ENCODE peak calls at places on chromosomes 6 and 20, in eight cellular contexts. Q is NB4, I is Peyer's patch, W is erythroblast, P is stomach, S is heart left ventricle, H is upper lobe of left lung, V is HCT116. D is an unnamed sample.
A peak's percentile ranks its signal among the peaks of the same experiment; 100 is the strongest.

GRCh38 chr6:135962731-135963130 is 111.2 kb downstream of the PDE7B start:
- DNase-seq in Q (no peak), I (no peak), W (no peak), P (no peak), S (no peak), H (no peak), V (no peak), D (no peak)

GRCh38 chr6:2714359-2714895 is 36.3 kb downstream of the MYLK4 start:
- DNase-seq in Q (no peak), I (no peak), W (no peak), P (no peak), S (no peak), H (no peak), V (no peak), D (peak; percentile 88)

GRCh38 chr6:3825331-3825831 is 23.8 kb upstream of the FAM50B start:
- DNase-seq in Q (no peak), I (peak; percentile 51), W (no peak), P (peak; percentile 49), S (peak; percentile 65), H (peak; percentile 83), V (no peak), D (peak; percentile 23)

GRCh38 chr20:44496976-44497375 is 21.3 kb downstream of the TTPAL start:
- DNase-seq in Q (no peak), I (no peak), W (no peak), P (no peak), S (no peak), H (no peak), V (peak; percentile 39), D (peak; percentile 66)

GRCh38 chr20:4130404-4131189 is 115.2 kb upstream of the RNF24 start:
- DNase-seq in Q (peak; percentile 90), I (peak; percentile 63), W (no peak), P (no peak), S (no peak), H (peak; percentile 28), V (no peak), D (no peak)

GRCh38 chr20:13736792-13737191 is 47.9 kb downstream of the ESF1 start:
- DNase-seq in Q (no peak), I (no peak), W (no peak), P (no peak), S (no peak), H (no peak), V (no peak), D (no peak)

GRCh38 chr6:84141506-84141905 is 85.9 kb downstream of the CEP162 start:
- DNase-seq in Q (no peak), I (no peak), W (no peak), P (no peak), S (no peak), H (no peak), V (no peak), D (no peak)

GRCh38 chr20:58019850-58020625 is 208.4 kb downstream of the ANKRD60 start:
- DNase-seq in Q (no peak), I (no peak), W (no peak), P (no peak), S (no peak), H (no peak), V (no peak), D (peak; percentile 4)

GRCh38 chr20:59751075-59751711 is 146.9 kb downstream of the PHACTR3 start:
- DNase-seq in Q (peak; percentile 93), I (peak; percentile 68), W (peak; percentile 38), P (peak; percentile 60), S (peak; percentile 79), H (peak; percentile 56), V (peak; percentile 27), D (peak; percentile 87)

GRCh38 chr20:38290829-38291581 is 13.0 kb upstream of the BPI start:
- DNase-seq in Q (peak; percentile 48), I (peak; percentile 51), W (peak; percentile 28), P (no peak), S (peak; percentile 66), H (no peak), V (no peak), D (no peak)

GRCh38 chr6:35751594-35751993 is 14.8 kb downstream of the ARMC12 start:
- DNase-seq in Q (no peak), I (no peak), W (no peak), P (no peak), S (no peak), H (no peak), V (no peak), D (no peak)

GRCh38 chr6:169701953-169702639 is at the start of the genes C6orf120 and WDR27:
- DNase-seq in Q (peak; percentile 99), I (peak; percentile 99), W (peak; percentile 97), P (peak; percentile 97), S (peak; percentile 98), H (peak; percentile 97), V (peak; percentile 91), D (peak; percentile 98)

GRCh38 chr20:48153523-48153922 is 368.2 kb upstream of the SULF2 start:
- DNase-seq in Q (no peak), I (no peak), W (no peak), P (no peak), S (no peak), H (no peak), V (no peak), D (no peak)

GRCh38 chr6:91864911-91865310 is 1278.0 kb upstream of the MAP3K7 start:
- DNase-seq in Q (no peak), I (no peak), W (no peak), P (no peak), S (no peak), H (no peak), V (no peak), D (no peak)

GRCh38 chr20:19406371-19406770 is 193.9 kb downstream of the SLC24A3 start:
- DNase-seq in Q (no peak), I (no peak), W (no peak), P (no peak), S (no peak), H (no peak), V (no peak), D (no peak)

GRCh38 chr6:56555438-56555872 is 87.2 kb downstream of the DST start:
- DNase-seq in Q (no peak), I (no peak), W (no peak), P (no peak), S (peak; percentile 43), H (no peak), V (no peak), D (peak; percentile 45)

DNA sequence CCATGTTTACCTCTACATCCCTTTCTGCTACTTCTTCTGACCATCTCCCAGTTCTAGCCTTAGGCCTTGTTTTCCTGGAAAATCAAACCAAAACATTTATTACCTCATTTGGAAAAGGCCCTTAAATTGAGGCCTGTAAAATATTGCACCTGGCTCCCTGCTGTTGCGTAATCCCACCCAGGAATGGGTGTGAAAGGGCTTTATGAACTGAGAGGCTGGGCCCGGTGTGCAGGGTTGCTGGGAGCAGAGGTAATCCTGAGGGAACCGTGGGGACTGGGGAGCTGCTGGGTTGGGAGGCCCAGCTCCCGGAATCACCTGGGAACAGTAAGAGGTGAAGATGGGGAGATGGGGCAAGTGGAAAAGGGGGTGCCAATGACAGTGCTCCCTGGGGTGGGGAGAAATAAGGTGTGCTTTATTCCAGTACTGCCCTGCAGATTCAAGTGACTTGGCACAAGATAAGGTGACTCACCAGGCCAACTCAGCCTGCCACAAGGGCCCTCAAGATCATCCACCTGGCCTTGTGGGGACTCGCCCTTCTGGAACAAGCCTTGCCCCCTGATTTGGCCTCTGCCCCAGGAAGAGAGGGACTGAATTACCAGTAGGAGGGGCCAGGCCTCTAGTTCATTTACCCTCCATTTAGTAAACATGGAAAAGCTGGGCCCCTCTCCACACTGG is 44.2 kb downstream of the KCNK5 start:
- DNase-seq in Q (no peak), I (peak; percentile 90), W (peak; percentile 59), P (peak; percentile 67), S (no peak), H (peak; percentile 93), V (no peak), D (peak; percentile 38)
- TF ChIP-seq POLR2A in Q (no peak), I (no peak), W (no peak), P (no peak), S (no peak), H (no peak), V (no peak), D (no peak)

GRCh38 chr6:13487122-13488014 is at the start of gene GFOD1:
- DNase-seq in Q (peak; percentile 94), I (peak; percentile 93), W (peak; percentile 88), P (peak; percentile 86), S (peak; percentile 95), H (peak; percentile 91), V (peak; percentile 42), D (peak; percentile 84)
- TF ChIP-seq POLR2A in Q (peak; percentile 79), I (peak; percentile 76), W (peak; percentile 86), P (no peak), S (peak; percentile 97), H (peak; percentile 69), V (peak; percentile 33), D (no peak)

GRCh38 chr6:31158140-31158862 is at the start of gene TCF19:
- DNase-seq in Q (peak; percentile 99), I (peak; percentile 100), W (peak; percentile 99), P (peak; percentile 99), S (peak; percentile 99), H (peak; percentile 99), V (peak; percentile 98), D (peak; percentile 98)
- TF ChIP-seq POLR2A in Q (peak; percentile 28), I (no peak), W (peak; percentile 57), P (no peak), S (peak; percentile 58), H (no peak), V (no peak), D (no peak)

GRCh38 chr6:43972915-43973304 is 154.3 kb downstream of the MRPL14 start:
- DNase-seq in Q (no peak), I (peak; percentile 58), W (no peak), P (peak; percentile 81), S (peak; percentile 93), H (peak; percentile 71), V (no peak), D (peak; percentile 94)

GRCh38 chr6:43973351-43973750 is 153.9 kb downstream of the MRPL14 start:
- DNase-seq in Q (no peak), I (peak; percentile 30), W (no peak), P (peak; percentile 78), S (no peak), H (peak; percentile 79), V (no peak), D (no peak)

GRCh38 chr6:43970913-43971775 is 156.1 kb downstream of the MRPL14 start:
- DNase-seq in Q (no peak), I (no peak), W (peak; percentile 57), P (peak; percentile 91), S (peak; percentile 62), H (peak; percentile 89), V (no peak), D (no peak)

GRCh38 chr6:43971776-43972126 is 155.5 kb downstream of the MRPL14 start:
- DNase-seq in Q (no peak), I (no peak), W (peak; percentile 45), P (no peak), S (no peak), H (no peak), V (no peak), D (no peak)

DNA sequence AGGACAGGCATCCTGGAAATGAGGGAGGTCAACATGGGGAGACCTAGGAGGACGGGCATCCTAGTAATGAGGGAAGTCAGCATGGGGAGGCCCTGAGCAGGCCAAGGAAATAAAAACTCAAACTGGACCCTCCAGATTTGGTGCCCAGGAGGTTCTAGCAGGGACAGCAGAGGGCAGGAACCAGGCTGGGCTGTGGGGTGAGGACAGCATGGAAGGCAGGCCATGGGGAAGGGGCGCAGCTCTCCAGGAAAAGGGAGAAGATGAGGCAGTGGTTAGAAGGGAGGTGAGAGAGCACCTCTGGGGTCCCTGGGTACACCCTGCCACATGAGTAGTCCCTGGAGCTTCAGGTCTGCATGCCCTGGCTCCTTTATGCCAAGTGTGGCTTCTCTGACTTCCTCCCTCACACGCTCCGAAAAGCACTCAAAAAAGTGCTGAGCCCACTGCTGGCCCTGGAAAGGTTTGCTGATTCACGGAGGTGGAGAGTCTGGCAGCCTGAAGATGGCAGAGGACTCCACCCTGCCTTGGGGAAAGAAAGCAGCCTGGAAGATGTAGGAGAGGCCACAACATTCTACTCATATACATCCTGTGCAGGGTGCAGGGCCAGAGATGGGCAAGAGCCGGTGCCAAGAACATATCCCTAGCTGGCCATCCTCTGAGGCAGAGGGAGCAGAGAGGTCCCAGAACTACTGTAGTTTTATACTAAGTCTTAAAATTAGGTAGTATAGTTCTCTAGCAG is 154.9 kb downstream of the MRPL14 start:
- DNase-seq in Q (no peak), I (no peak), W (peak; percentile 64), P (peak; percentile 23), S (no peak), H (peak; percentile 57), V (no peak), D (no peak)
- TF ChIP-seq POLR2A in Q (no peak), I (no peak), W (peak; percentile 68), P (no peak), S (no peak), H (no peak), V (no peak), D (no peak)

D was measured in adrenal gland.